ENCODE peak calls at places on chromosomes 16 and 17, in five cellular contexts. H is CD8-positive, alpha-beta T cell; W is tibial artery; M is heart left ventricle; R is kidney epithelial cell. Z is an unnamed sample.

GRCh38 chr17:45144199-45145034 is 3.9 kb upstream of the HEXIM1 start:
- DNase-seq in R (no peak), H (no peak), W (peak; percentile 80), M (peak; percentile 84), Z (no peak)

GRCh38 chr17:43940630-43941029 is 1.6 kb downstream of the PPY start:
- DNase-seq in M (no peak), R (no peak), W (no peak), H (no peak), Z (no peak)

GRCh38 chr17:64741924-64742670 is 80.0 kb upstream of the SMURF2 start:
- DNase-seq in W (peak; percentile 76), R (no peak), H (no peak), M (no peak), Z (no peak)

GRCh38 chr16:30557950-30558788 is at the start of gene ZNF764:
- DNase-seq in W (peak; percentile 99), H (peak; percentile 94), R (peak; percentile 88), M (peak; percentile 98), Z (peak; percentile 71)

GRCh38 chr17:11351479-11351878 is 110.5 kb downstream of the SHISA6 start:
- DNase-seq in H (no peak), W (no peak), M (no peak), R (no peak), Z (no peak)

GRCh38 chr16:27426423-27427408 is 24.7 kb downstream of the IL21R start:
- DNase-seq in W (peak; percentile 62), R (peak; percentile 94), M (no peak), H (peak; percentile 67), Z (peak; percentile 54)

GRCh38 chr17:57463103-57463885 is 207.0 kb downstream of the MSI2 start:
- DNase-seq in M (no peak), R (peak; percentile 74), W (no peak), H (no peak), Z (peak; percentile 74)

GRCh38 chr17:32487460-32488176 is 825 bp downstream of the CDK5R1 start:
- DNase-seq in W (no peak), H (no peak), M (no peak), R (no peak), Z (no peak)

GRCh38 chr16:24348511-24349290 is 92.6 kb downstream of the CACNG3 start:
- DNase-seq in R (no peak), H (no peak), M (no peak), W (no peak), Z (no peak)

GRCh38 chr16:19777061-19777460 is 59.0 kb downstream of the IQCK start:
- DNase-seq in H (no peak), R (no peak), W (no peak), M (no peak), Z (no peak)

GRCh38 chr16:2821483-2822157 is 4.6 kb downstream of the PRSS21 start:
- DNase-seq in M (no peak), R (no peak), W (peak; percentile 32), H (no peak), Z (no peak)

GRCh38 chr17:2980904-2981246 is 82.5 kb downstream of the OR1D5 start:
- DNase-seq in H (no peak), W (peak; percentile 29), R (no peak), M (peak; percentile 31), Z (no peak)

GRCh38 chr17:50147841-50148225 is 2.6 kb downstream of the PPP1R9B start:
- DNase-seq in W (peak; percentile 75), H (no peak), M (no peak), R (no peak), Z (no peak)

GRCh38 chr17:37310940-37311339 is 64.8 kb upstream of the C17orf78 start:
- DNase-seq in R (no peak), W (no peak), M (no peak), H (no peak), Z (no peak)

GRCh38 chr16:88469615-88470395 is 16.7 kb downstream of the ZFPM1 start:
- DNase-seq in M (no peak), H (no peak), R (no peak), W (no peak), Z (no peak)

GRCh38 chr17:78387982-78388941 is 9.8 kb downstream of the PGS1 start:
- DNase-seq in W (no peak), R (no peak), M (no peak), H (no peak), Z (no peak)

GRCh38 chr16:64304376-64304775 is 817.5 kb downstream of the CDH11 start:
- DNase-seq in W (no peak), M (no peak), R (no peak), H (no peak), Z (no peak)

GRCh38 chr16:1315081-1316032 is 5.9 kb downstream of the UBE2I start:
- DNase-seq in R (no peak), H (no peak), W (no peak), M (no peak), Z (no peak)
- TF ChIP-seq CTCF in R (no peak), H (no peak), W (no peak), M (no peak), Z (no peak)

GRCh38 chr17:42104264-42104663 is 6.0 kb upstream of the ZNF385C start:
- DNase-seq in M (no peak), R (no peak), H (no peak), W (no peak), Z (no peak)

GRCh38 chr17:42109086-42109485 is 3.4 kb downstream of the DHX58 start:
- DNase-seq in M (peak; percentile 37), H (no peak), R (no peak), W (no peak), Z (no peak)

GRCh38 chr17:42106009-42106408 is 6.5 kb downstream of the DHX58 start:
- DNase-seq in H (no peak), M (no peak), W (no peak), R (no peak), Z (no peak)

GRCh38 chr17:42107597-42108576 is 4.6 kb downstream of the DHX58 start:
- DNase-seq in H (peak; percentile 83), M (peak; percentile 92), W (no peak), R (no peak), Z (no peak)

DNA sequence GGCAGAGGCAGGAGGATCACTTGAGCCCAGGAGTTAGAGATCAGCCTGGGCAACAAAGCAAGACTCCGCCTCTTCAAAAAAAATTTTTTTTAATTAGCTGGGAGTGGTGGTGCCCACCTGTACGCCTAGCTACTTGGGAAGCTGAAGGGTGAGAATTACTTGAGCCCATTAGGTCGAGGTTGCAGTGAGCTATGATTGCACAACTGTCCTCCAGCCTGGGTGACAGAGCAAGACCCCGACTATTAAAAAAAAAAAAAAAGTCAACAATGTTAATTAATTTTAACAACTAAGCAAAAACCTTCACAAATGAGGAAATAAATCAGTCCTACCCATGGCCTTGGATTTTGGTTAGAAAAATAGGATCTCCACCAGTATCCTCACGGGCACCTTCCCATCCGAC is 5.4 kb downstream of the DHX58 start:
- DNase-seq in R (no peak), H (no peak), M (no peak), W (no peak), Z (no peak)
- H3K4me3 ChIP-seq in R (no peak overlapping the region), H (peak overlapping the region; percentile 46), M (peak overlapping the region; percentile 24), W (no peak overlapping the region), Z (no peak overlapping the region)

DNA sequence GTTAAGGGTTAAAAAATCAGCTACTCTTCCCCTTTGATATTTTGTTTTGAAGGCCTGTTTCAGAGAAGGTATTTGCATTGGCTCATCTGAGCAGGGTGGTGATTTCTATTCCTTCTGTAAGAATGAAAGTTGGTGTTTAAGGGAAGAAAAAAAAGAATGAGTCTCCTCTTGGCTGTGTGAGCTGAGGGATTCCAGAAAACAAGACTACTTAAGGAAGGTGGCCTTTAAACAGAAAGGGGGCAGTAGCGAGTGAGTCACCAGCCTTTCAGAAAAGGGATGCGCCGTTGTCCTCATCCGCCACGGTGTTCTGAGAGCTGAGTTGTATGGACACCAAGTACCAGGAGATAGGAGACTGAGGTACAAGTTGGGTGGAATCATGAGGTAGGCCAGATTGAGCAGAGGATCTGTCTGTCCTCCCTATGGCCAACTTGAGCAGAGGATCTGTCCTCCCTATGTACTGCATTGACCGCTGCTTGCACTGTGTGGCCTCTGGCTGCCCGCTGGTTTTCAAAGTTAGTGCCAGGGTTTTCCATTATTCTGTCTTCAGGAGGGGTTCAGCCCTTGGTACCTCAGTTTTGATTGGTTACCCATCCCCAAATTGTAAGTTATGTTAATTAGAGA is 8.2 kb downstream of the PRKCA start:
- DNase-seq in M (no peak), H (no peak), W (no peak), R (no peak), Z (no peak)
- TF ChIP-seq CTCF in M (no peak), H (no peak), W (no peak), R (peak; percentile 6), Z (no peak)

GRCh38 chr17:47852113-47852949 is 1.4 kb upstream of the SP6 start:
- DNase-seq in W (no peak), R (no peak), M (no peak), H (no peak), Z (no peak)

GRCh38 chr17:47853616-47854015 is 2.7 kb upstream of the SP6 start:
- DNase-seq in M (no peak), H (no peak), W (no peak), R (no peak), Z (no peak)

GRCh38 chr17:47850692-47851573 is at the start of gene SP6:
- DNase-seq in W (no peak), H (peak; percentile 44), M (no peak), R (peak; percentile 42), Z (no peak)

GRCh38 chr17:47850373-47850691 is 631 bp downstream of the SP6 start:
- DNase-seq in W (no peak), M (no peak), H (no peak), R (no peak), Z (no peak)

GRCh38 chr17:47851764-47852112 is 775 bp upstream of the SP6 start:
- DNase-seq in M (no peak), W (no peak), R (no peak), H (no peak), Z (no peak)
- H3K4me3 ChIP-seq in M (no peak overlapping the region), W (no peak overlapping the region), R (no peak overlapping the region), H (no peak overlapping the region), Z (no peak overlapping the region)

GRCh38 chr16:57299719-57300386 is 15.4 kb upstream of the PLLP start:
- DNase-seq in H (peak; percentile 77), M (peak; percentile 87), R (peak; percentile 76), W (peak; percentile 95), Z (peak; percentile 86)
- TF ChIP-seq CTCF in H (no peak), M (no peak), R (no peak), W (peak; percentile 85), Z (no peak)

DNA sequence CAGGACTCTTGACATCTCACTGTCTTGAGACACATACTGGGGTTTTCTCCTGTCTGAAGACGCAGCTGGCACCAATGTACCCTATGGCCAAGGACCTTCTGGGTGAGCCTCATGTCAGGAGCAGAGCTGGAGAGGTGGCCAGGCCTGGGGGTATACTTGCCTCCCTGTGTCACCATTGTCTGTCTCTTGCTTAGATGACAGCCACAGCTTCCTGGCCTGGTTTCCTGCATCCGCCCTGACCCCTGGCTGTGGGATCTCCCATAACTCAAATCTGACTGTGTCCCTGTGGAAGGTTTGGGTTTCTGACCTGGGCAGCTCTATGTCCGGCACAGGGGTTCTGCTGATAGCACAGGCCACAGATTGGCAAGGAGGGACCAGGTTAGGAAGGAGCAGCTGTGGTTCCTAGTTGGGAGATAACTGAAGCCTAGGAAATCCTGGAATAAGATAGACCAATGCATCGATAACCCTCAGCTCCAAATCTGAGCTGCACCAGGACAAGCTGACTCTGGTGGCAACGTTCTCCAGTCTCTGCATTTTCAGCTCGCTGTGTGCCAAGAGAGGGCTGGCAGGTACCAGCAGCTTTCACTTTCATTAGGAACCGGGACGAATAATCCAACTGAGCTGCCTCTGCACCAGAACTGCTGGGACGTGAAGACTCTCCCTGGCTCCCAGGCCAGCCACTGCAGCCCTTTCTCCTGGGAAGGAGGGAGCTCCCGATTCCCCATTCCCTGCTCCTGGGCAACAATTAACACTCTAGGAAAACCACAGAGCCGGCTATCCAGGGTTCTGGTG is 5.0 kb downstream of the DEXI start:
- DNase-seq in H (no peak), R (no peak), M (no peak), W (no peak), Z (no peak)
- H3K4me3 ChIP-seq in H (peak overlapping the region; percentile 14), R (no peak overlapping the region), M (peak overlapping the region; percentile 21), W (peak overlapping the region; percentile 28), Z (no peak overlapping the region)